ENCODE peak calls at places on chromosomes 6 and 20, in five cellular contexts. N is stimulated activated CD4-positive, alpha-beta T cell treated with anti-CD3 and anti-CD28 coated beads, Interleukin-1b, Interleukin-23, amount 100 ng/mL, for 1 hour; Z is germinal center; D is left ventricle myocardium inferior; B is T-helper 9 cell. T is an unnamed sample.

GRCh38 chr6:134814076-134814709 is 135.7 kb downstream of the ALDH8A1 start:
- DNase-seq in N (no peak), Z (no peak), D (no peak), B (no peak), T (no peak)

GRCh38 chr6:144134737-144135136 is 15.6 kb upstream of the STX11 start:
- DNase-seq in N (no peak), Z (no peak), D (no peak), B (no peak), T (no peak)

GRCh38 chr6:149046822-149047246 is 270.7 kb upstream of the TAB2 start:
- DNase-seq in N (no peak), Z (no peak), D (no peak), B (no peak), T (no peak)

GRCh38 chr6:79215233-79215824 is 19.2 kb downstream of the HMGN3 start:
- DNase-seq in N (no peak), Z (no peak), D (no peak), B (no peak), T (no peak)

GRCh38 chr20:35468671-35469334 is 13.4 kb downstream of the CEP250 start:
- DNase-seq in N (no peak), Z (no peak), D (no peak), B (no peak), T (no peak)

GRCh38 chr20:50744143-50744792 is 12.9 kb downstream of the PARD6B start:
- DNase-seq in N (no peak), Z (no peak), D (peak), B (no peak), T (peak)

GRCh38 chr6:113182370-113183141 is 674.6 kb upstream of the MARCKS start:
- DNase-seq in N (no peak), Z (no peak), D (no peak), B (no peak), T (no peak)

GRCh38 chr6:63635563-63636515 is at the start of gene PHF3:
- DNase-seq in N (peak), Z (peak), D (peak), B (peak), T (peak)

GRCh38 chr20:62285722-62286121 is 17.1 kb upstream of the ADRM1 start:
- DNase-seq in N (no peak), Z (no peak), D (no peak), B (no peak), T (peak)

GRCh38 chr20:18750735-18751134 is 62.8 kb upstream of the SCP2D1 start:
- DNase-seq in N (no peak), Z (no peak), D (no peak), B (no peak), T (no peak)

GRCh38 chr6:27250277-27250954 is 2.9 kb downstream of the PRSS16 start:
- DNase-seq in N (no peak), Z (no peak), D (no peak), B (no peak), T (no peak)

GRCh38 chr20:62906209-62906608 is 20.1 kb downstream of the DIDO1 start:
- DNase-seq in N (no peak), Z (no peak), D (peak), B (no peak), T (no peak)

GRCh38 chr20:54115172-54115854 is 44.9 kb upstream of the BCAS1 start:
- DNase-seq in N (no peak), Z (no peak), D (no peak), B (no peak), T (no peak)

GRCh38 chr20:48843125-48843806 is 15.5 kb upstream of the PREX1 start:
- DNase-seq in N (no peak), Z (no peak), D (no peak), B (no peak), T (no peak)

GRCh38 chr6:42938428-42938796 is 9.1 kb downstream of the CNPY3 start:
- DNase-seq in N (no peak), Z (no peak), D (no peak), B (no peak), T (no peak)

GRCh38 chr6:124303971-124304370 is 500.3 kb downstream of the NKAIN2 start:
- DNase-seq in N (no peak), Z (no peak), D (no peak), B (no peak), T (no peak)

GRCh38 chr6:75204959-75205775 is 686 bp downstream of the COL12A1 start:
- DNase-seq in N (no peak), Z (peak), D (no peak), B (no peak), T (peak)

GRCh38 chr6:134640975-134641429 is 308.9 kb downstream of the ALDH8A1 start:
- DNase-seq in N (peak), Z (peak), D (peak), B (peak), T (peak)

GRCh38 chr6:26389349-26389799 is 6.5 kb downstream of the BTN2A2 start:
- DNase-seq in N (no peak), Z (no peak), D (no peak), B (no peak), T (no peak)

GRCh38 chr6:46042355-46042999 is 26.8 kb upstream of the CLIC5 start:
- DNase-seq in N (no peak), Z (peak), D (peak), B (no peak), T (no peak)

GRCh38 chr6:24910850-24911712 is 24.7 kb downstream of the RIPOR2 start:
- DNase-seq in N (no peak), Z (peak), D (peak), B (peak), T (peak)

GRCh38 chr20:5870462-5871021 is 79.8 kb downstream of the TRMT6 start:
- DNase-seq in N (no peak), Z (no peak), D (no peak), B (no peak), T (no peak)

GRCh38 chr6:154370545-154370944 is 13.9 kb upstream of the IPCEF1 start:
- DNase-seq in N (no peak), Z (no peak), D (no peak), B (no peak), T (no peak)

GRCh38 chr20:12927489-12927888 is 81.3 kb upstream of the SPTLC3 start:
- DNase-seq in N (no peak), Z (no peak), D (no peak), B (no peak), T (no peak)

GRCh38 chr6:36660771-36661471 is 17.6 kb upstream of the CDKN1A start:
- DNase-seq in N (no peak), Z (no peak), D (peak), B (no peak), T (peak)

GRCh38 chr20:35992713-35993335 is 24.4 kb downstream of the CNBD2 start:
- DNase-seq in N (no peak), Z (peak), D (no peak), B (peak), T (no peak)

GRCh38 chr20:51562334-51563140 is 20.0 kb upstream of the NFATC2 start:
- DNase-seq in N (no peak), Z (no peak), D (peak), B (peak), T (peak)

GRCh38 chr20:12596863-12597262 is 411.9 kb upstream of the SPTLC3 start:
- DNase-seq in N (no peak), Z (no peak), D (no peak), B (no peak), T (no peak)

GRCh38 chr6:13164316-13164715 is 164.0 kb downstream of the TBC1D7 start:
- DNase-seq in N (no peak), Z (no peak), D (no peak), B (no peak), T (no peak)

GRCh38 chr20:35463455-35464300 is 8.3 kb downstream of the CEP250 start:
- DNase-seq in N (peak), Z (peak), D (no peak), B (peak), T (no peak)

GRCh38 chr6:108564178-108564577 is 3.5 kb downstream of the FOXO3 start:
- DNase-seq in N (no peak), Z (no peak), D (no peak), B (no peak), T (no peak)

GRCh38 chr20:47305667-47306066 is 50.8 kb downstream of the ZMYND8 start:
- DNase-seq in N (no peak), Z (no peak), D (no peak), B (no peak), T (no peak)

GRCh38 chr6:3473773-3474172 is 16.9 kb upstream of the SLC22A23 start:
- DNase-seq in N (no peak), Z (no peak), D (no peak), B (no peak), T (no peak)

GRCh38 chr6:43496370-43497128 is 13.6 kb downstream of the LRRC73 start:
- DNase-seq in N (no peak), Z (no peak), D (no peak), B (no peak), T (peak)

GRCh38 chr6:144094731-144095133 is 641 bp downstream of the SF3B5 start:
- DNase-seq in N (no peak), Z (no peak), D (no peak), B (no peak), T (no peak)

GRCh38 chr6:26123675-26124549 is 36.7 kb downstream of the HFE start:
- DNase-seq in N (peak), Z (peak), D (peak), B (peak), T (peak)

GRCh38 chr20:34974246-34974645 is 18.6 kb downstream of the MYH7B start:
- DNase-seq in N (no peak), Z (no peak), D (no peak), B (no peak), T (no peak)

GRCh38 chr6:147201885-147202515 is 2.2 kb upstream of the STXBP5 start:
- DNase-seq in N (no peak), Z (peak), D (no peak), B (no peak), T (no peak)

T was measured in right cardiac atrium.